ENCODE peak calls at places on chromosomes 16 and 17, in seven cellular contexts. Z is left colon, K is mucosa of gallbladder, Q is substantia nigra, D is NCI-H446, T is T-helper 1 cell, J is epithelial cell of prostate. B is an unnamed sample.

GRCh38 chr16:67040906-67041305 is 12.0 kb downstream of the CBFB start:
- DNase-seq in Z (no peak), K (no peak), Q (peak), D (no peak), T (no peak), J (no peak), B (no peak)

GRCh38 chr17:32928527-32929287 is 754 bp downstream of the TMEM98 start:
- DNase-seq in Z (no peak), K (no peak), Q (no peak), D (no peak), T (no peak), J (no peak), B (peak)

GRCh38 chr16:3243882-3244281 is 8.9 kb upstream of the ZNF200 start:
- DNase-seq in Z (no peak), K (no peak), Q (no peak), D (no peak), T (no peak), J (no peak), B (no peak)

GRCh38 chr16:71287454-71287853 is 1.7 kb downstream of the CMTR2 start:
- DNase-seq in Z (no peak), K (no peak), Q (no peak), D (no peak), T (no peak), J (no peak), B (no peak)

GRCh38 chr17:77528516-77529327 is 388.0 kb downstream of the SEC14L1 start:
- DNase-seq in Z (no peak), K (no peak), Q (no peak), D (peak), T (no peak), J (no peak), B (no peak)

GRCh38 chr16:88799569-88800276 is 3.9 kb upstream of the CDT1 start:
- DNase-seq in Z (no peak), K (no peak), Q (no peak), D (no peak), T (no peak), J (no peak), B (no peak)

GRCh38 chr16:11329080-11329491 is 16.2 kb upstream of the RMI2 start:
- DNase-seq in Z (no peak), K (no peak), Q (no peak), D (no peak), T (no peak), J (no peak), B (peak)

GRCh38 chr17:42221886-42222745 is 27.8 kb upstream of the GHDC start:
- DNase-seq in Z (peak), K (peak), Q (peak), D (no peak), T (peak), J (no peak), B (peak)

GRCh38 chr16:67296422-67296821 is 17.1 kb downstream of the PLEKHG4 start:
- DNase-seq in Z (no peak), K (no peak), Q (no peak), D (no peak), T (no peak), J (no peak), B (no peak)

GRCh38 chr16:11079657-11080187 is 135.4 kb downstream of the CLEC16A start:
- DNase-seq in Z (no peak), K (no peak), Q (no peak), D (no peak), T (no peak), J (no peak), B (peak)

GRCh38 chr17:76442341-76443338 is 10.3 kb downstream of the UBE2O start:
- DNase-seq in Z (no peak), K (no peak), Q (no peak), D (no peak), T (no peak), J (no peak), B (no peak)

GRCh38 chr16:51343411-51343810 is 192.3 kb upstream of the SALL1 start:
- DNase-seq in Z (no peak), K (no peak), Q (no peak), D (no peak), T (no peak), J (no peak), B (no peak)

GRCh38 chr17:37081287-37081686 is 132.5 kb downstream of the AATF start:
- DNase-seq in Z (no peak), K (no peak), Q (no peak), D (no peak), T (no peak), J (no peak), B (no peak)

GRCh38 chr16:86753399-86753798 is 175.1 kb downstream of the FOXL1 start:
- DNase-seq in Z (no peak), K (no peak), Q (no peak), D (no peak), T (no peak), J (no peak), B (no peak)